ENCODE peak calls at places on chromosomes 12 and 14, in five cellular contexts. F, G, C, B and K are unnamed samples. For H3K79me2, the result is how much of the 10 kb centered on the place peaks cover.

GRCh38 chr14:89600950-89601826 is 184.2 kb upstream of the FOXN3 start:
- DNase-seq in F (no peak), G (peak), C (no peak), B (no peak), K (no peak)

GRCh38 chr12:122021822-122022392 is at the start of gene BCL7A:
- DNase-seq in F (peak), G (peak), C (peak), B (peak), K (peak)

GRCh38 chr12:46958599-46959290 is 120.7 kb upstream of the PCED1B start:
- DNase-seq in F (no peak), G (no peak), C (no peak), B (no peak), K (no peak)

GRCh38 chr14:100215330-100215885 is 23.5 kb upstream of the YY1 start:
- DNase-seq in F (no peak), G (no peak), C (no peak), B (no peak), K (no peak)

GRCh38 chr12:78204926-78205325 is 374.2 kb downstream of the NAV3 start:
- DNase-seq in F (no peak), G (no peak), C (no peak), B (no peak), K (no peak)

GRCh38 chr14:22407033-22407432 is 182.0 kb downstream of the DAD1 start:
- DNase-seq in F (no peak), G (no peak), C (no peak), B (no peak), K (no peak)

GRCh38 chr14:30698463-30698862 is 76.3 kb downstream of the SCFD1 start:
- DNase-seq in F (no peak), G (no peak), C (no peak), B (no peak), K (no peak)

GRCh38 chr12:130007771-130008170 is 103.9 kb upstream of the TMEM132D start:
- DNase-seq in F (no peak), G (no peak), C (no peak), B (no peak), K (no peak)

GRCh38 chr12:118430516-118430915 is 54.2 kb downstream of the SUDS3 start:
- DNase-seq in F (no peak), G (peak), C (no peak), B (no peak), K (no peak)

GRCh38 chr12:52655251-52655650 is 3.2 kb upstream of the KRT2 start:
- DNase-seq in F (no peak), G (no peak), C (no peak), B (no peak), K (no peak)

GRCh38 chr12:56900583-56900982 is 33.6 kb downstream of the SDR9C7 start:
- DNase-seq in F (no peak), G (peak), C (no peak), B (peak), K (no peak)

GRCh38 chr14:101150010-101150409 is 246.5 kb upstream of the RTL1 start:
- DNase-seq in F (no peak), G (no peak), C (no peak), B (no peak), K (no peak)

GRCh38 chr12:105721051-105721825 is 390.7 kb downstream of the C12orf75 start:
- DNase-seq in F (no peak), G (peak), C (peak), B (no peak), K (no peak)

GRCh38 chr12:32089156-32089950 is 17.3 kb upstream of the BICD1 start:
- DNase-seq in F (no peak), G (peak), C (peak), B (no peak), K (no peak)

GRCh38 chr12:20174776-20175175 is 193.6 kb upstream of the PDE3A start:
- DNase-seq in F (no peak), G (no peak), C (no peak), B (no peak), K (no peak)

GRCh38 chr12:108386704-108387360 is 47.7 kb upstream of the CMKLR1 start:
- DNase-seq in F (no peak), G (peak), C (no peak), B (no peak), K (no peak)

GRCh38 chr14:77007975-77008421 is 20.5 kb downstream of the IRF2BPL start:
- DNase-seq in F (peak), G (no peak), C (no peak), B (no peak), K (no peak)

GRCh38 chr14:49960453-49960852 is 67.6 kb downstream of the ARF6 start:
- DNase-seq in F (no peak), G (no peak), C (no peak), B (no peak), K (peak)

GRCh38 chr12:76637807-76638206 is 78.2 kb upstream of the OSBPL8 start:
- DNase-seq in F (no peak), G (peak), C (no peak), B (no peak), K (no peak)

GRCh38 chr12:29116414-29116813 is 32.7 kb upstream of the FAR2 start:
- DNase-seq in F (no peak), G (no peak), C (no peak), B (no peak), K (no peak)

GRCh38 chr14:59229653-59230406 is 41.4 kb downstream of the DAAM1 start:
- DNase-seq in F (no peak), G (no peak), C (no peak), B (no peak), K (no peak)

GRCh38 chr12:116246490-116247179 is 30.9 kb downstream of the MED13L start:
- DNase-seq in F (no peak), G (no peak), C (no peak), B (no peak), K (no peak)
- H3K79me2 ChIP-seq in F (half or more), G (half or more), C (half or more), B (half or more), K (under half)

GRCh38 chr14:74531467-74531866 is 37.9 kb downstream of the ISCA2 start:
- DNase-seq in F (peak), G (peak), C (peak), B (peak), K (no peak)
- TF ChIP-seq EZH2phosphoT487 in F (no peak), G (no peak), C (no peak), B (no peak), K (no peak)

DNA sequence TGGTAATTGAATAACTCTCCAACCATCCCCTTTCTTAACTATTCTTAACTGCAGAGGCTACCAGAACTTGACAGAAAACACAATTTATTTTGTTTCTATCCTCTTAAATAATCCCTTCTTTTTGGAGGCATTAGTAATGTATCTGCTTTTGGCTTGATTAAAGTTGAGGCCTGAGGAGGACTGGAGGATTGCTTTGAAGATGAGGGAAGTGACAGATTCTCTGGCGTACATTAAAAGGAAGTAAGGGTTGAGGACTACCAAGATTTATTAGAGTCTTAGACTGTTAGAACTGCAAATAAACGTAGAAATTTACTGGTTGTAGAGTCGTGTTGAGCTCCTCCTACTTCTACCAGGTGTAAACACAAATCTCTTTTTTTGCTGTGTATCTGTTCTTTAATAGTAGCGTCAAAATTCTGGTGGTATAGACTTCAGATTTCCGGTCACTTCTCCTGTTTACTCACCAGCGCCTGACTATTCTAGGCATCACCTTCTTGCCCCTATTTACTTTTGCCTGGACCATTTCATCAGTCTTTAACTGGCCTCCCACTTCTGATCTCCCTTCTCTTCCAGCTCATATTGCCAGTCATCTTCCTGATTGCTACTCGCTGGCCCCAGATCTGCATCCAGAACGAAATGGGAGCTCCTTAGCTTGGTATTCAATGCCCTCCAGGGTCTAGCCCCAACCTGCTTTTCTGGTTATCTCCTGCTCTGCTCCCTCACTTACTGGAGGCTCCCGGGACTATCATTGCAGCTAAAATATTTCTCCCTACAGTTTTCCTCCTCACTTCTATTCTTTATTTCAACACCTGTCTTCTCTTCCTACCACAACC is 8.5 kb upstream of the EID3 start:
- DNase-seq in F (no peak), G (no peak), C (no peak), B (no peak), K (no peak)
- H3K79me2 ChIP-seq in F (half or more), G (half or more), C (half or more), B (half or more), K (half or more)

GRCh38 chr12:120496353-120497340 is 734 bp downstream of the DYNLL1 start:
- DNase-seq in F (peak), G (peak), C (peak), B (no peak), K (peak)
- TF ChIP-seq EZH2phosphoT487 in F (no peak), G (no peak), C (no peak), B (no peak), K (no peak)

GRCh38 chr14:75139185-75139584 is 12.3 kb upstream of the NEK9 start:
- DNase-seq in F (no peak), G (no peak), C (no peak), B (no peak), K (no peak)
- H3K79me2 ChIP-seq in F (half or more), G (half or more), C (half or more), B (half or more), K (under half)